ENCODE peak calls at places on chromosomes 7 and 10, in seven cellular contexts. One of them, this sample, is unnamed.
A peak's percentile ranks its signal among the peaks of the same experiment; 100 is the strongest.

GRCh38 chr7:105473163-105473562 is 48.9 kb downstream of the PUS7 start:
- DNase-seq in Peyer's patch: no peak
- DNase-seq in HCT116: no peak
- DNase-seq in A549: peak; percentile 39
- DNase-seq in IMR-90: peak; percentile 91
- DNase-seq in body of pancreas: no peak
- DNase-seq in HepG2: no peak
- DNase-seq in this sample: no peak

GRCh38 chr10:71075066-71075758 is 137.2 kb upstream of the UNC5B start:
- DNase-seq in body of pancreas: no peak
- DNase-seq in Peyer's patch: peak; percentile 27
- DNase-seq in HepG2: no peak
- DNase-seq in A549: no peak
- DNase-seq in HCT116: no peak
- DNase-seq in IMR-90: no peak
- DNase-seq in this sample: no peak

GRCh38 chr10:89357955-89358354 is 19.9 kb upstream of the IFIT1B start:
- DNase-seq in IMR-90: no peak
- DNase-seq in A549: no peak
- DNase-seq in HepG2: no peak
- DNase-seq in Peyer's patch: no peak
- DNase-seq in body of pancreas: no peak
- DNase-seq in HCT116: no peak
- DNase-seq in this sample: no peak

GRCh38 chr7:20275637-20276036 is 55.1 kb upstream of the ITGB8 start:
- DNase-seq in HepG2: no peak
- DNase-seq in HCT116: no peak
- DNase-seq in Peyer's patch: no peak
- DNase-seq in body of pancreas: no peak
- DNase-seq in A549: no peak
- DNase-seq in IMR-90: peak; percentile 48
- DNase-seq in this sample: no peak

GRCh38 chr7:142914121-142914520 is 19.4 kb downstream of the TRPV5 start:
- DNase-seq in HepG2: no peak
- DNase-seq in HCT116: no peak
- DNase-seq in IMR-90: no peak
- DNase-seq in A549: no peak
- DNase-seq in body of pancreas: no peak
- DNase-seq in Peyer's patch: no peak
- DNase-seq in this sample: peak; percentile 45

GRCh38 chr10:109978481-109978880 is 29.3 kb upstream of the ADD3 start:
- DNase-seq in body of pancreas: peak; percentile 39
- DNase-seq in IMR-90: peak; percentile 57
- DNase-seq in Peyer's patch: no peak
- DNase-seq in A549: peak; percentile 24
- DNase-seq in HCT116: peak; percentile 37
- DNase-seq in HepG2: peak; percentile 29
- DNase-seq in this sample: peak; percentile 66

GRCh38 chr7:128217972-128218652 is 23.0 kb upstream of the LEP start:
- DNase-seq in A549: peak; percentile 36
- DNase-seq in body of pancreas: no peak
- DNase-seq in Peyer's patch: no peak
- DNase-seq in IMR-90: no peak
- DNase-seq in HepG2: peak; percentile 9
- DNase-seq in HCT116: no peak
- DNase-seq in this sample: no peak

GRCh38 chr7:116259821-116260440 is 49.6 kb downstream of the TES start:
- DNase-seq in A549: peak; percentile 86
- DNase-seq in HepG2: no peak
- DNase-seq in Peyer's patch: no peak
- DNase-seq in HCT116: peak; percentile 76
- DNase-seq in IMR-90: peak; percentile 79
- DNase-seq in body of pancreas: no peak
- DNase-seq in this sample: peak; percentile 36

GRCh38 chr10:4691776-4692175 is 134.2 kb upstream of the AKR1E2 start:
- DNase-seq in body of pancreas: no peak
- DNase-seq in IMR-90: peak; percentile 66
- DNase-seq in A549: no peak
- DNase-seq in Peyer's patch: no peak
- DNase-seq in HCT116: no peak
- DNase-seq in HepG2: no peak
- DNase-seq in this sample: no peak

GRCh38 chr7:48244902-48245301 is 73.6 kb downstream of the ABCA13 start:
- DNase-seq in HepG2: no peak
- DNase-seq in Peyer's patch: no peak
- DNase-seq in HCT116: no peak
- DNase-seq in body of pancreas: no peak
- DNase-seq in A549: no peak
- DNase-seq in IMR-90: peak; percentile 49
- DNase-seq in this sample: peak; percentile 88

GRCh38 chr10:58412502-58412961 is 27.3 kb downstream of the TFAM start:
- DNase-seq in A549: peak; percentile 76
- DNase-seq in IMR-90: peak; percentile 63
- DNase-seq in HepG2: peak; percentile 30
- DNase-seq in HCT116: no peak
- DNase-seq in body of pancreas: no peak
- DNase-seq in Peyer's patch: no peak
- DNase-seq in this sample: no peak

GRCh38 chr7:919924-920341 is 34.5 kb downstream of the ADAP1 start:
- DNase-seq in body of pancreas: peak; percentile 10
- DNase-seq in Peyer's patch: peak; percentile 75
- DNase-seq in HCT116: no peak
- DNase-seq in A549: no peak
- DNase-seq in HepG2: no peak
- DNase-seq in IMR-90: no peak
- DNase-seq in this sample: no peak

GRCh38 chr7:82429408-82429807 is 14.2 kb downstream of the CACNA2D1 start:
- DNase-seq in IMR-90: no peak
- DNase-seq in A549: no peak
- DNase-seq in HCT116: no peak
- DNase-seq in Peyer's patch: no peak
- DNase-seq in body of pancreas: no peak
- DNase-seq in HepG2: no peak
- DNase-seq in this sample: no peak

GRCh38 chr10:128660726-128661125 is 534.5 kb upstream of the MKI67 start:
- DNase-seq in IMR-90: no peak
- DNase-seq in Peyer's patch: no peak
- DNase-seq in HepG2: no peak
- DNase-seq in HCT116: peak; percentile 23
- DNase-seq in A549: no peak
- DNase-seq in body of pancreas: no peak
- DNase-seq in this sample: no peak

GRCh38 chr10:36114141-36114540 is 472.0 kb upstream of the FZD8 start:
- DNase-seq in body of pancreas: no peak
- DNase-seq in A549: no peak
- DNase-seq in Peyer's patch: no peak
- DNase-seq in IMR-90: no peak
- DNase-seq in HCT116: no peak
- DNase-seq in HepG2: no peak
- DNase-seq in this sample: no peak
- H3K4me1 ChIP-seq in body of pancreas: peaks cover 21% of the 10 kb centered on the region
- H3K4me1 ChIP-seq in A549: peaks cover 18% of the 10 kb centered on the region
- H3K4me1 ChIP-seq in Peyer's patch: no peaks in the 10 kb centered on the region
- H3K4me1 ChIP-seq in IMR-90: peaks cover 7% of the 10 kb centered on the region
- H3K4me1 ChIP-seq in HCT116: no peaks in the 10 kb centered on the region
- H3K4me1 ChIP-seq in HepG2: peaks cover 11% of the 10 kb centered on the region
- H3K4me1 ChIP-seq in this sample: no peaks in the 10 kb centered on the region

GRCh38 chr10:77836299-77836820 is 90.2 kb downstream of the DLG5 start:
- DNase-seq in A549: peak; percentile 29
- DNase-seq in HepG2: no peak
- DNase-seq in HCT116: no peak
- DNase-seq in body of pancreas: no peak
- DNase-seq in IMR-90: peak; percentile 22
- DNase-seq in Peyer's patch: no peak
- DNase-seq in this sample: peak; percentile 8
- TF ChIP-seq POLR2A in A549: no peak
- TF ChIP-seq POLR2A in HepG2: no peak
- TF ChIP-seq POLR2A in HCT116: no peak
- TF ChIP-seq POLR2A in body of pancreas: no peak
- TF ChIP-seq POLR2A in IMR-90: no peak
- TF ChIP-seq POLR2A in Peyer's patch: no peak
- TF ChIP-seq POLR2A in this sample: no peak

GRCh38 chr10:80094236-80094635 is 15.8 kb downstream of the TMEM254 start:
- DNase-seq in Peyer's patch: no peak
- DNase-seq in A549: no peak
- DNase-seq in HCT116: no peak
- DNase-seq in body of pancreas: no peak
- DNase-seq in IMR-90: no peak
- DNase-seq in HepG2: no peak
- DNase-seq in this sample: no peak

GRCh38 chr10:80090120-80090519 is 11.7 kb downstream of the TMEM254 start:
- DNase-seq in Peyer's patch: no peak
- DNase-seq in HepG2: no peak
- DNase-seq in A549: no peak
- DNase-seq in body of pancreas: no peak
- DNase-seq in IMR-90: no peak
- DNase-seq in HCT116: no peak
- DNase-seq in this sample: peak; percentile 37
- H3K4me1 ChIP-seq in Peyer's patch: no peaks in the 10 kb centered on the region
- H3K4me1 ChIP-seq in HepG2: no peaks in the 10 kb centered on the region
- H3K4me1 ChIP-seq in A549: no peaks in the 10 kb centered on the region
- H3K4me1 ChIP-seq in body of pancreas: no peaks in the 10 kb centered on the region
- H3K4me1 ChIP-seq in IMR-90: no peaks in the 10 kb centered on the region
- H3K4me1 ChIP-seq in HCT116: no peaks in the 10 kb centered on the region
- H3K4me1 ChIP-seq in this sample: no peaks in the 10 kb centered on the region

GRCh38 chr10:102117391-102118159 is 2.6 kb downstream of the LDB1 start:
- DNase-seq in HepG2: peak; percentile 78
- DNase-seq in body of pancreas: peak; percentile 90
- DNase-seq in Peyer's patch: peak; percentile 70
- DNase-seq in HCT116: no peak
- DNase-seq in IMR-90: peak; percentile 73
- DNase-seq in A549: peak; percentile 53
- DNase-seq in this sample: peak; percentile 81
- TF ChIP-seq POLR2A in HepG2: no peak
- TF ChIP-seq POLR2A in body of pancreas: peak; percentile 8
- TF ChIP-seq POLR2A in Peyer's patch: no peak
- TF ChIP-seq POLR2A in HCT116: no peak
- TF ChIP-seq POLR2A in IMR-90: no peak
- TF ChIP-seq POLR2A in A549: no peak
- TF ChIP-seq POLR2A in this sample: peak; percentile 22

GRCh38 chr10:21002097-21002878 is 105.2 kb upstream of the NEBL start:
- DNase-seq in HepG2: no peak
- DNase-seq in HCT116: no peak
- DNase-seq in body of pancreas: no peak
- DNase-seq in Peyer's patch: no peak
- DNase-seq in IMR-90: peak; percentile 1
- DNase-seq in A549: peak; percentile 39
- DNase-seq in this sample: peak; percentile 91

GRCh38 chr10:20999713-21000112 is 102.6 kb upstream of the NEBL start:
- DNase-seq in A549: no peak
- DNase-seq in IMR-90: no peak
- DNase-seq in HCT116: no peak
- DNase-seq in HepG2: no peak
- DNase-seq in Peyer's patch: no peak
- DNase-seq in body of pancreas: no peak
- DNase-seq in this sample: no peak

GRCh38 chr10:20998036-20998435 is 100.9 kb upstream of the NEBL start:
- DNase-seq in HepG2: no peak
- DNase-seq in IMR-90: no peak
- DNase-seq in Peyer's patch: no peak
- DNase-seq in A549: no peak
- DNase-seq in HCT116: no peak
- DNase-seq in body of pancreas: no peak
- DNase-seq in this sample: no peak

GRCh38 chr10:21003240-21003822 is 106.2 kb upstream of the NEBL start:
- DNase-seq in Peyer's patch: no peak
- DNase-seq in body of pancreas: no peak
- DNase-seq in A549: no peak
- DNase-seq in HCT116: no peak
- DNase-seq in HepG2: no peak
- DNase-seq in IMR-90: no peak
- DNase-seq in this sample: no peak
- H3K4me1 ChIP-seq in Peyer's patch: no peaks in the 10 kb centered on the region
- H3K4me1 ChIP-seq in body of pancreas: peaks cover 11% of the 10 kb centered on the region
- H3K4me1 ChIP-seq in A549: peaks cover 22% of the 10 kb centered on the region
- H3K4me1 ChIP-seq in HCT116: no peaks in the 10 kb centered on the region
- H3K4me1 ChIP-seq in HepG2: no peaks in the 10 kb centered on the region
- H3K4me1 ChIP-seq in IMR-90: no peaks in the 10 kb centered on the region
- H3K4me1 ChIP-seq in this sample: peaks cover 19% of the 10 kb centered on the region

This sample was measured in endothelial cell of umbilical vein.